ENCODE peak calls at places on chromosomes 12 and 14, in nine cellular contexts. One of them, this sample, is unnamed.

GRCh38 chr12:47707905-47708543 is 2.2 kb upstream of the RPAP3 start:
- DNase-seq in GM12878: no peak
- DNase-seq in stomach: no peak
- DNase-seq in upper lobe of left lung: no peak
- DNase-seq in sigmoid colon: no peak
- DNase-seq in K562: no peak
- DNase-seq in HepG2: no peak
- DNase-seq in SK-N-SH: no peak
- DNase-seq in transverse colon: no peak
- DNase-seq in this sample: peak

GRCh38 chr12:101925352-101925751 is 48.0 kb downstream of the DRAM1 start:
- DNase-seq in GM12878: no peak
- DNase-seq in stomach: peak
- DNase-seq in upper lobe of left lung: no peak
- DNase-seq in sigmoid colon: peak
- DNase-seq in K562: no peak
- DNase-seq in HepG2: no peak
- DNase-seq in SK-N-SH: no peak
- DNase-seq in transverse colon: peak
- DNase-seq in this sample: no peak

GRCh38 chr12:4962539-4963486 is 53.1 kb downstream of the KCNA1 start:
- DNase-seq in GM12878: no peak
- DNase-seq in stomach: no peak
- DNase-seq in upper lobe of left lung: no peak
- DNase-seq in sigmoid colon: no peak
- DNase-seq in K562: no peak
- DNase-seq in HepG2: no peak
- DNase-seq in SK-N-SH: no peak
- DNase-seq in transverse colon: no peak
- DNase-seq in this sample: no peak

GRCh38 chr12:1332327-1332726 is 262.1 kb downstream of the FBXL14 start:
- DNase-seq in GM12878: no peak
- DNase-seq in stomach: peak
- DNase-seq in upper lobe of left lung: no peak
- DNase-seq in sigmoid colon: no peak
- DNase-seq in K562: no peak
- DNase-seq in HepG2: peak
- DNase-seq in SK-N-SH: no peak
- DNase-seq in transverse colon: peak
- DNase-seq in this sample: no peak

GRCh38 chr12:47155457-47156166 is 75.9 kb upstream of the AMIGO2 start:
- DNase-seq in GM12878: no peak
- DNase-seq in stomach: no peak
- DNase-seq in upper lobe of left lung: no peak
- DNase-seq in sigmoid colon: no peak
- DNase-seq in K562: peak
- DNase-seq in HepG2: no peak
- DNase-seq in SK-N-SH: no peak
- DNase-seq in transverse colon: no peak
- DNase-seq in this sample: no peak

GRCh38 chr12:13146539-13146938 is 43.1 kb upstream of the GSG1 start:
- DNase-seq in GM12878: no peak
- DNase-seq in stomach: no peak
- DNase-seq in upper lobe of left lung: no peak
- DNase-seq in sigmoid colon: peak
- DNase-seq in K562: no peak
- DNase-seq in HepG2: no peak
- DNase-seq in SK-N-SH: no peak
- DNase-seq in transverse colon: no peak
- DNase-seq in this sample: no peak

GRCh38 chr14:94682736-94683135 is 70.5 kb downstream of the SERPINA3 start:
- DNase-seq in GM12878: no peak
- DNase-seq in stomach: no peak
- DNase-seq in upper lobe of left lung: no peak
- DNase-seq in sigmoid colon: peak
- DNase-seq in K562: no peak
- DNase-seq in HepG2: no peak
- DNase-seq in SK-N-SH: no peak
- DNase-seq in transverse colon: no peak
- DNase-seq in this sample: no peak

GRCh38 chr12:105931104-105931503 is 207.7 kb downstream of the NUAK1 start:
- DNase-seq in GM12878: no peak
- DNase-seq in stomach: no peak
- DNase-seq in upper lobe of left lung: no peak
- DNase-seq in sigmoid colon: no peak
- DNase-seq in K562: no peak
- DNase-seq in HepG2: no peak
- DNase-seq in SK-N-SH: no peak
- DNase-seq in transverse colon: no peak
- DNase-seq in this sample: peak

GRCh38 chr14:32590157-32590556 is 261.1 kb downstream of the AKAP6 start:
- DNase-seq in GM12878: no peak
- DNase-seq in stomach: no peak
- DNase-seq in upper lobe of left lung: no peak
- DNase-seq in sigmoid colon: no peak
- DNase-seq in K562: no peak
- DNase-seq in HepG2: no peak
- DNase-seq in SK-N-SH: no peak
- DNase-seq in transverse colon: no peak
- DNase-seq in this sample: no peak

GRCh38 chr12:96091833-96092232 is 56.4 kb upstream of the LTA4H start:
- DNase-seq in GM12878: no peak
- DNase-seq in stomach: no peak
- DNase-seq in upper lobe of left lung: no peak
- DNase-seq in sigmoid colon: no peak
- DNase-seq in K562: no peak
- DNase-seq in HepG2: peak
- DNase-seq in SK-N-SH: no peak
- DNase-seq in transverse colon: no peak
- DNase-seq in this sample: no peak

GRCh38 chr12:1527789-1528188 is 66.6 kb downstream of the FBXL14 start:
- DNase-seq in GM12878: no peak
- DNase-seq in stomach: no peak
- DNase-seq in upper lobe of left lung: no peak
- DNase-seq in sigmoid colon: no peak
- DNase-seq in K562: no peak
- DNase-seq in HepG2: no peak
- DNase-seq in SK-N-SH: no peak
- DNase-seq in transverse colon: no peak
- DNase-seq in this sample: no peak

GRCh38 chr14:91324606-91324950 is 80.1 kb upstream of the GPR68 start:
- DNase-seq in GM12878: no peak
- DNase-seq in stomach: no peak
- DNase-seq in upper lobe of left lung: no peak
- DNase-seq in sigmoid colon: no peak
- DNase-seq in K562: no peak
- DNase-seq in HepG2: no peak
- DNase-seq in SK-N-SH: no peak
- DNase-seq in transverse colon: no peak
- DNase-seq in this sample: no peak

GRCh38 chr12:3538691-3539030 is 47.7 kb downstream of the PRMT8 start:
- DNase-seq in GM12878: no peak
- DNase-seq in stomach: no peak
- DNase-seq in upper lobe of left lung: no peak
- DNase-seq in sigmoid colon: no peak
- DNase-seq in K562: no peak
- DNase-seq in HepG2: no peak
- DNase-seq in SK-N-SH: no peak
- DNase-seq in transverse colon: no peak
- DNase-seq in this sample: no peak

GRCh38 chr12:57893460-57894353 is 47.2 kb upstream of the CTDSP2 start:
- DNase-seq in GM12878: no peak
- DNase-seq in stomach: peak
- DNase-seq in upper lobe of left lung: peak
- DNase-seq in sigmoid colon: peak
- DNase-seq in K562: no peak
- DNase-seq in HepG2: peak
- DNase-seq in SK-N-SH: peak
- DNase-seq in transverse colon: peak
- DNase-seq in this sample: peak

GRCh38 chr14:77011226-77011762 is 17.2 kb downstream of the IRF2BPL start:
- DNase-seq in GM12878: no peak
- DNase-seq in stomach: peak
- DNase-seq in upper lobe of left lung: no peak
- DNase-seq in sigmoid colon: no peak
- DNase-seq in K562: no peak
- DNase-seq in HepG2: no peak
- DNase-seq in SK-N-SH: no peak
- DNase-seq in transverse colon: peak
- DNase-seq in this sample: no peak

GRCh38 chr12:53805801-53806200 is 54.0 kb upstream of the CISTR start:
- DNase-seq in GM12878: no peak
- DNase-seq in stomach: no peak
- DNase-seq in upper lobe of left lung: no peak
- DNase-seq in sigmoid colon: no peak
- DNase-seq in K562: no peak
- DNase-seq in HepG2: no peak
- DNase-seq in SK-N-SH: no peak
- DNase-seq in transverse colon: no peak
- DNase-seq in this sample: no peak

GRCh38 chr12:53805067-53805466 is 53.3 kb upstream of the CISTR start:
- DNase-seq in GM12878: no peak
- DNase-seq in stomach: no peak
- DNase-seq in upper lobe of left lung: no peak
- DNase-seq in sigmoid colon: no peak
- DNase-seq in K562: no peak
- DNase-seq in HepG2: no peak
- DNase-seq in SK-N-SH: no peak
- DNase-seq in transverse colon: no peak
- DNase-seq in this sample: no peak

GRCh38 chr12:53803194-53803593 is 51.4 kb upstream of the CISTR start:
- DNase-seq in GM12878: no peak
- DNase-seq in stomach: no peak
- DNase-seq in upper lobe of left lung: no peak
- DNase-seq in sigmoid colon: no peak
- DNase-seq in K562: no peak
- DNase-seq in HepG2: no peak
- DNase-seq in SK-N-SH: no peak
- DNase-seq in transverse colon: no peak
- DNase-seq in this sample: no peak

GRCh38 chr12:53804429-53804828 is 52.6 kb upstream of the CISTR start:
- DNase-seq in GM12878: no peak
- DNase-seq in stomach: no peak
- DNase-seq in upper lobe of left lung: no peak
- DNase-seq in sigmoid colon: no peak
- DNase-seq in K562: no peak
- DNase-seq in HepG2: no peak
- DNase-seq in SK-N-SH: no peak
- DNase-seq in transverse colon: no peak
- DNase-seq in this sample: no peak

DNA sequence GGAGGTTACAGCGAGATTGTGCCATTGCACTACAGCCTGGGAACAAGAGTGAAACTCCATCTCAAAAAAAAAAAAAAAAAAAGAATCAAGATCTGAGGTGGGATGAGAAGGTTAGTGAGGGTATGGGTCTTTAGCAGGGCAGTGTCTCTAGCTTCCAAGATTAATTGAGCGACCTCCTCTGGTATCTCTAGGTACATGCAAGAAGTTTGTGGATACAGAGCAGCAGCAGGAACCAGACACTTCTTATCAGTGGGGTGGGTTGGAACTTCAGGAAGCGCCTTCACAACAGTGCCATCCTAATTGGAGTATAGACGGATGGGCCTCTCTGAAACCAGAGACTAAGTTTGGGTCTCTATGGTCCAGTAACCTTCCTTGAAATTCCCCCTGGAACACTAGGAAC is 51.9 kb upstream of the CISTR start:
- DNase-seq in GM12878: no peak
- DNase-seq in stomach: no peak
- DNase-seq in upper lobe of left lung: no peak
- DNase-seq in sigmoid colon: no peak
- DNase-seq in K562: no peak
- DNase-seq in HepG2: no peak
- DNase-seq in SK-N-SH: no peak
- DNase-seq in transverse colon: no peak
- DNase-seq in this sample: no peak
- H3K27ac ChIP-seq in GM12878: no peak
- H3K27ac ChIP-seq in stomach: no peak
- H3K27ac ChIP-seq in upper lobe of left lung: no peak
- H3K27ac ChIP-seq in sigmoid colon: no peak
- H3K27ac ChIP-seq in K562: no peak
- H3K27ac ChIP-seq in HepG2: no peak
- H3K27ac ChIP-seq in SK-N-SH: no peak
- H3K27ac ChIP-seq in transverse colon: no peak
- H3K27ac ChIP-seq in this sample: no peak

DNA sequence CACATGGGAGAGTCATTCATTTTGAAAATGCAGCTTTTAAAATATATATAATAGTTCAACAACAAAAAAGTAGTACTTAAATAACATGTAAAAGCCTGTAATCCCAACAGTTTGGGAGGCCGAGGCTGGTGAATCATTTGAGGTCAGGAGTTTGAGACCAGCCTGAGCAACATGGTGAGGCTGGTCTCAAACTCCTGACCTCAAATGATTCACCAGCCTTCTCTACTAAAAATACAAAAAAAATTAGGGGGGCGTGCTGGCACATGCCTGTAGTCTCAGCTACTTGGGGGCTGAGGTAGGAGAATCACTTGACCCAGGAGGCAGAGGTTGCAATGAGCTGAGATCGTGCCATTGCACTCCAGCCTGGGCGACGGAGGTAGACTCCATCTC is 256.3 kb upstream of the RGS6 start:
- DNase-seq in GM12878: no peak
- DNase-seq in stomach: no peak
- DNase-seq in upper lobe of left lung: no peak
- DNase-seq in sigmoid colon: no peak
- DNase-seq in K562: no peak
- DNase-seq in HepG2: no peak
- DNase-seq in SK-N-SH: no peak
- DNase-seq in transverse colon: no peak
- DNase-seq in this sample: no peak
- TF ChIP-seq EP300 in GM12878: no peak
- TF ChIP-seq EP300 in stomach: no peak
- TF ChIP-seq EP300 in upper lobe of left lung: no peak
- TF ChIP-seq EP300 in sigmoid colon: no peak
- TF ChIP-seq EP300 in K562: no peak
- TF ChIP-seq EP300 in HepG2: no peak
- TF ChIP-seq EP300 in SK-N-SH: no peak
- TF ChIP-seq EP300 in transverse colon: no peak
- TF ChIP-seq EP300 in this sample: no peak

GRCh38 chr14:80987235-80988032 is 32.0 kb downstream of the TSHR start:
- DNase-seq in GM12878: no peak
- DNase-seq in stomach: peak
- DNase-seq in upper lobe of left lung: no peak
- DNase-seq in sigmoid colon: peak
- DNase-seq in K562: peak
- DNase-seq in HepG2: peak
- DNase-seq in SK-N-SH: peak
- DNase-seq in transverse colon: peak
- DNase-seq in this sample: no peak
- TF ChIP-seq POLR2AphosphoS5 in GM12878: no peak
- TF ChIP-seq POLR2AphosphoS5 in stomach: no peak
- TF ChIP-seq POLR2AphosphoS5 in upper lobe of left lung: no peak
- TF ChIP-seq POLR2AphosphoS5 in sigmoid colon: no peak
- TF ChIP-seq POLR2AphosphoS5 in K562: no peak
- TF ChIP-seq POLR2AphosphoS5 in HepG2: no peak
- TF ChIP-seq POLR2AphosphoS5 in SK-N-SH: no peak
- TF ChIP-seq POLR2AphosphoS5 in transverse colon: no peak
- TF ChIP-seq POLR2AphosphoS5 in this sample: no peak

DNA sequence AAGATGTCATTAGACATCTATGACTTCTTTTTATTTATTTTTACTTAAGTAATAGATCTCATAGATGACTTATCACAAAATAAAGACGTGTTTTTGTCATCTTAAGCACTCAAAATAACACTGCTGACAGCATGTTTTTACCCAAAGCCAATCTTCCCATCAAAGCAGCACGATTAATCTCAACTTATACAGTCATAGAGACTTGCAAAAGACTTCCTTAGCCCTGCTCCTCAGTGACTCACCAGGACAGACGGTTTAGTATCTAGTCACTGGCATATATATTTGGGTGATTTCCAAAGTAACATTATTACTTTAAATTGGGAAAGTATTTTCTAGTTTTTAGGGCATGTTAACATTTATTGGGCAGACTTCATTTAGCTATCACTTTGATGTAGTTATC is 3.8 kb downstream of the TMEM52B start:
- DNase-seq in GM12878: no peak
- DNase-seq in stomach: no peak
- DNase-seq in upper lobe of left lung: no peak
- DNase-seq in sigmoid colon: no peak
- DNase-seq in K562: no peak
- DNase-seq in HepG2: no peak
- DNase-seq in SK-N-SH: no peak
- DNase-seq in transverse colon: no peak
- DNase-seq in this sample: no peak
- H3K27ac ChIP-seq in GM12878: no peak
- H3K27ac ChIP-seq in stomach: no peak
- H3K27ac ChIP-seq in upper lobe of left lung: no peak
- H3K27ac ChIP-seq in sigmoid colon: no peak
- H3K27ac ChIP-seq in K562: no peak
- H3K27ac ChIP-seq in HepG2: no peak
- H3K27ac ChIP-seq in SK-N-SH: no peak
- H3K27ac ChIP-seq in transverse colon: no peak
- H3K27ac ChIP-seq in this sample: no peak